ENCODE peak calls at places on chromosomes 13 and 19, in eight cellular contexts. One of them, this sample, is unnamed.

GRCh38 chr13:94435604-94436226 is 43.8 kb downstream of the DCT start:
- DNase-seq in hepatocyte: peak
- DNase-seq in cardiac muscle cell: peak
- DNase-seq in fibroblast of lung: peak
- DNase-seq in ascending aorta: no peak
- DNase-seq in BJ: peak
- DNase-seq in HFF-Myc: peak
- DNase-seq in cardiac fibroblast: peak
- DNase-seq in this sample: peak

GRCh38 chr13:82294226-82294625 is 1588.0 kb downstream of the SLITRK1 start:
- DNase-seq in hepatocyte: no peak
- DNase-seq in cardiac muscle cell: no peak
- DNase-seq in fibroblast of lung: no peak
- DNase-seq in ascending aorta: no peak
- DNase-seq in BJ: no peak
- DNase-seq in HFF-Myc: no peak
- DNase-seq in cardiac fibroblast: no peak
- DNase-seq in this sample: no peak

GRCh38 chr13:99464441-99464949 is 36.8 kb upstream of the TM9SF2 start:
- DNase-seq in hepatocyte: peak
- DNase-seq in cardiac muscle cell: no peak
- DNase-seq in fibroblast of lung: peak
- DNase-seq in ascending aorta: no peak
- DNase-seq in BJ: peak
- DNase-seq in HFF-Myc: peak
- DNase-seq in cardiac fibroblast: no peak
- DNase-seq in this sample: peak

GRCh38 chr19:10364644-10365043 is 15.7 kb downstream of the TYK2 start:
- DNase-seq in hepatocyte: no peak
- DNase-seq in cardiac muscle cell: no peak
- DNase-seq in fibroblast of lung: no peak
- DNase-seq in ascending aorta: no peak
- DNase-seq in BJ: no peak
- DNase-seq in HFF-Myc: no peak
- DNase-seq in cardiac fibroblast: no peak
- DNase-seq in this sample: no peak

GRCh38 chr13:34416833-34417425 is 525.1 kb upstream of the NBEA start:
- DNase-seq in hepatocyte: no peak
- DNase-seq in cardiac muscle cell: no peak
- DNase-seq in fibroblast of lung: peak
- DNase-seq in ascending aorta: no peak
- DNase-seq in BJ: no peak
- DNase-seq in HFF-Myc: peak
- DNase-seq in cardiac fibroblast: peak
- DNase-seq in this sample: peak

GRCh38 chr19:13334801-13335481 is 171.3 kb downstream of the CACNA1A start:
- DNase-seq in hepatocyte: no peak
- DNase-seq in cardiac muscle cell: no peak
- DNase-seq in fibroblast of lung: no peak
- DNase-seq in ascending aorta: no peak
- DNase-seq in BJ: no peak
- DNase-seq in HFF-Myc: no peak
- DNase-seq in cardiac fibroblast: no peak
- DNase-seq in this sample: no peak

GRCh38 chr19:4266253-4267000 is 12.6 kb upstream of the SHD start:
- DNase-seq in hepatocyte: no peak
- DNase-seq in cardiac muscle cell: no peak
- DNase-seq in fibroblast of lung: no peak
- DNase-seq in ascending aorta: no peak
- DNase-seq in BJ: no peak
- DNase-seq in HFF-Myc: no peak
- DNase-seq in cardiac fibroblast: no peak
- DNase-seq in this sample: no peak

GRCh38 chr19:55477905-55478304 is 1.5 kb downstream of the ZNF628 start:
- DNase-seq in hepatocyte: no peak
- DNase-seq in cardiac muscle cell: no peak
- DNase-seq in fibroblast of lung: no peak
- DNase-seq in ascending aorta: no peak
- DNase-seq in BJ: no peak
- DNase-seq in HFF-Myc: no peak
- DNase-seq in cardiac fibroblast: no peak
- DNase-seq in this sample: no peak

GRCh38 chr13:76885203-76886004 is 801 bp downstream of the KCTD12 start:
- DNase-seq in hepatocyte: peak
- DNase-seq in cardiac muscle cell: peak
- DNase-seq in fibroblast of lung: peak
- DNase-seq in ascending aorta: peak
- DNase-seq in BJ: no peak
- DNase-seq in HFF-Myc: peak
- DNase-seq in cardiac fibroblast: peak
- DNase-seq in this sample: peak

GRCh38 chr19:38556521-38557174 is 61.1 kb downstream of the MAP4K1 start:
- DNase-seq in hepatocyte: no peak
- DNase-seq in cardiac muscle cell: no peak
- DNase-seq in fibroblast of lung: no peak
- DNase-seq in ascending aorta: no peak
- DNase-seq in BJ: no peak
- DNase-seq in HFF-Myc: no peak
- DNase-seq in cardiac fibroblast: no peak
- DNase-seq in this sample: no peak

GRCh38 chr13:110801044-110801443 is 87.5 kb downstream of the ING1 start:
- DNase-seq in hepatocyte: no peak
- DNase-seq in cardiac muscle cell: no peak
- DNase-seq in fibroblast of lung: no peak
- DNase-seq in ascending aorta: no peak
- DNase-seq in BJ: no peak
- DNase-seq in HFF-Myc: no peak
- DNase-seq in cardiac fibroblast: no peak
- DNase-seq in this sample: no peak

GRCh38 chr19:38852231-38853044 is 2.7 kb upstream of the HNRNPL start:
- DNase-seq in hepatocyte: peak
- DNase-seq in cardiac muscle cell: no peak
- DNase-seq in fibroblast of lung: peak
- DNase-seq in ascending aorta: no peak
- DNase-seq in BJ: no peak
- DNase-seq in HFF-Myc: no peak
- DNase-seq in cardiac fibroblast: peak
- DNase-seq in this sample: peak

GRCh38 chr13:24041822-24042221 is 118.7 kb upstream of the SPATA13 start:
- DNase-seq in hepatocyte: no peak
- DNase-seq in cardiac muscle cell: no peak
- DNase-seq in fibroblast of lung: no peak
- DNase-seq in ascending aorta: no peak
- DNase-seq in BJ: no peak
- DNase-seq in HFF-Myc: no peak
- DNase-seq in cardiac fibroblast: no peak
- DNase-seq in this sample: no peak

DNA sequence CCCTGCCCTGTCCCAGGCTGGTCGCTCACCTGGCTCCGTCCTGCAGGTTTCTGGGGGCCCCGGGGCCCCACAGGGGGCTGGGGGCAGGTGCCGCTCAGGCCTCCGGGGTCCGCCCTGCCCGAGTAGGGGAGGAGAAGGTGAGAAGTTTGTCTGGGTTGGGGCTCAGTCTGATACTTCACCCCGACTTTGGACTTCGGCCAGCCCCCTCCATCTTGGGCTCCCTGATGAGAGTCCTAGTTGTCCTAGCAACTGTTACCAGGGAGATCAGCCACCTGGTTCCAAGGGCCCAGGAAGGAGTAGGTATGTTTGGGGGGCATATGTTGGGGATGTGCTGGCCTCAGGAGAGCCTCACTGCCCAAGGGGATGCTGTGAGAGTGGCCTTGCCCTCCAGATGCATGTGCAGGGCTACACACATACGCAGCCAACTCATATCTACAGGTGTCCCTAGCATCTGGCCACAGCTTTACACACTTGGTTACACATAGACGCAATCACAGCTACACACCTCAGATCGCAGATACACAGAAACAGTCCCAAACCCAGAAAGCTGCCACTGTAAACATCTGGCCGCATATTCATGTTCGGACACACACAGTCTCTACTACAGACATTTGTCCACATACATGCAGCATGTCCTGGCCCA is 3.4 kb downstream of the NUMBL start:
- DNase-seq in hepatocyte: no peak
- DNase-seq in cardiac muscle cell: no peak
- DNase-seq in fibroblast of lung: no peak
- DNase-seq in ascending aorta: no peak
- DNase-seq in BJ: no peak
- DNase-seq in HFF-Myc: no peak
- DNase-seq in cardiac fibroblast: no peak
- DNase-seq in this sample: no peak
- H3K4me3 ChIP-seq in hepatocyte: no peak
- H3K4me3 ChIP-seq in cardiac muscle cell: no peak
- H3K4me3 ChIP-seq in fibroblast of lung: peak
- H3K4me3 ChIP-seq in ascending aorta: no peak
- H3K4me3 ChIP-seq in BJ: no peak
- H3K4me3 ChIP-seq in HFF-Myc: no peak
- H3K4me3 ChIP-seq in cardiac fibroblast: no peak
- H3K4me3 ChIP-seq in this sample: peak

DNA sequence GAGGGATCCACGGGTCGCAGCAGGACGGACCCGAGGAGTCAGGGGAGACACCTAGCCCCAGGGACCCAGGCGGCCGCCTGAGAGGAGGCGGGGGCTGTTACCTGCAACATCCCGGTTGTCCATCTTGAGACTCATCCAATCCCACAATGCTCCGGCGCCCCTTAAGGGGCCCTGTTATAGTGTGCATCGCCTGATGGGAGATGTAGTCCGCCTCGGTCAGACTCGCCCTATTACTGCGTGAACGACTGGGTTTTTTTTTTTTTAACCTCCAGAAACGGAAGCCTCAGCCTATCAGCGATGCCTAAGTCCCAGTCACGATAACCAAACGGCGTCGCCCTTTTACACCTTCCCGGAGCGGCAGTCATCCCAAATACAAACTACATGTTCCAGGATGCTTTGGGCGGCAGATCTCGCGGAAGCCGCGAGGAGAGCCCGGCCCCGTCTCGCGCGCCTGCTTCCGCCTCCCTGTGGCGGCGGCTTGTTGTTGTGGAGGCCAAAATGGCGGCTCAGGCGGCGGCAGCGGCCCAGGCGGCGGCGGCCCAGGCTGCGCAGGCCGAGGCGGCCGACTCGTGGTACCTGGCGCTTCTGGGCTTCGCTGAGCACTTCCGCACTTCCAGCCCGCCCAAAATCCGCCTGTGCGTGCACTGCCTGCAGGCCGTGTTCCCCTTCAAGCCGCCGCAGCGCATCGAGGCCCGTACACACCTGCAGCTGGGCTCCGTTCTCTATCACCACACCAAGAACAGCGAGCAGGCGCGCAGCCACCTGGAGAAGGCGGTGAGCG is at the start of the genes MAU2 and SUGP1:
- DNase-seq in hepatocyte: peak
- DNase-seq in cardiac muscle cell: peak
- DNase-seq in fibroblast of lung: peak
- DNase-seq in ascending aorta: peak
- DNase-seq in BJ: peak
- DNase-seq in HFF-Myc: peak
- DNase-seq in cardiac fibroblast: peak
- DNase-seq in this sample: peak
- TF ChIP-seq CTCF in hepatocyte: peak
- TF ChIP-seq CTCF in cardiac muscle cell: peak
- TF ChIP-seq CTCF in fibroblast of lung: no peak
- TF ChIP-seq CTCF in ascending aorta: peak
- TF ChIP-seq CTCF in BJ: peak
- TF ChIP-seq CTCF in HFF-Myc: peak
- TF ChIP-seq CTCF in cardiac fibroblast: peak
- TF ChIP-seq CTCF in this sample: peak

DNA sequence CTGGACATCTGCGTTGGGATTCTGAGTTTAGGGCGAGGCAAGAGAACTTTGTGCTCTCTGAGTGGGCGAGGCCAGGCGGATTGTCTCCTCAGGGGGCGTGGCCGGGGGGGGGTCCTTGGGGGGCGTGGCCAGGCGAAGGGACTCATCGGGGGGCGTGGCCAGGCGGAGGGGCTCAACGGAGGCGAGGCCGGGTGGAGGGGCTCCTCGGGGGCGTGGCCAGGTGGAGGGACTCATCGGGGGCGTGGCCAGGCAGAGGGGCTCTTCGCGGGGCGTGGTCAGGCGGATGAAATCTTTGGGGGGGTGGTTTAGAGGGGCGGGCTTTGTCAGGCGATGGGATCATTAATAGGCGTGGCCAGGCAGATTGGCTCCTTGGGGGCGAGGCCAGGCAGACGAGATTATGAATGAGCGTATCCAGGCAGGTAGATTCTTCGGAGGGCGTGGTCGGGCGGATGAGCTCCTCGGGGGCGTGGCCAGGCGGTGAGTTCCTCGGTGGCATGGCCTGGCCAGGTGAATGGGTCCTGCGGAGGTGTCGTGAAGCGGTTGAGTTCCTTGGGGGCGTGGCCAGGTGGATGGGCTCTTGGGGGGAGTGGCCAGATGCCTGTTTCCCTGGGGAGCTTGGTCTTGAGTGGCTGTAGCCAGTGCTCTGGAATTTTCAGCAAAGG is 10.3 kb upstream of the CACNG7 start:
- DNase-seq in hepatocyte: no peak
- DNase-seq in cardiac muscle cell: no peak
- DNase-seq in fibroblast of lung: no peak
- DNase-seq in ascending aorta: no peak
- DNase-seq in BJ: no peak
- DNase-seq in HFF-Myc: no peak
- DNase-seq in cardiac fibroblast: no peak
- DNase-seq in this sample: no peak
- H3K4me3 ChIP-seq in hepatocyte: no peak
- H3K4me3 ChIP-seq in cardiac muscle cell: no peak
- H3K4me3 ChIP-seq in fibroblast of lung: no peak
- H3K4me3 ChIP-seq in ascending aorta: no peak
- H3K4me3 ChIP-seq in BJ: no peak
- H3K4me3 ChIP-seq in HFF-Myc: no peak
- H3K4me3 ChIP-seq in cardiac fibroblast: no peak
- H3K4me3 ChIP-seq in this sample: no peak

GRCh38 chr13:51816604-51817254 is 12.8 kb upstream of the DHRS12 start:
- DNase-seq in hepatocyte: no peak
- DNase-seq in cardiac muscle cell: no peak
- DNase-seq in fibroblast of lung: no peak
- DNase-seq in ascending aorta: no peak
- DNase-seq in BJ: no peak
- DNase-seq in HFF-Myc: no peak
- DNase-seq in cardiac fibroblast: no peak
- DNase-seq in this sample: no peak

GRCh38 chr13:51819544-51819943 is 15.6 kb upstream of the DHRS12 start:
- DNase-seq in hepatocyte: no peak
- DNase-seq in cardiac muscle cell: no peak
- DNase-seq in fibroblast of lung: no peak
- DNase-seq in ascending aorta: no peak
- DNase-seq in BJ: no peak
- DNase-seq in HFF-Myc: no peak
- DNase-seq in cardiac fibroblast: no peak
- DNase-seq in this sample: no peak

GRCh38 chr13:51817717-51818116 is 13.8 kb upstream of the DHRS12 start:
- DNase-seq in hepatocyte: no peak
- DNase-seq in cardiac muscle cell: no peak
- DNase-seq in fibroblast of lung: no peak
- DNase-seq in ascending aorta: no peak
- DNase-seq in BJ: no peak
- DNase-seq in HFF-Myc: no peak
- DNase-seq in cardiac fibroblast: no peak
- DNase-seq in this sample: no peak

GRCh38 chr13:51818771-51819511 is 15.0 kb upstream of the DHRS12 start:
- DNase-seq in hepatocyte: no peak
- DNase-seq in cardiac muscle cell: no peak
- DNase-seq in fibroblast of lung: peak
- DNase-seq in ascending aorta: no peak
- DNase-seq in BJ: no peak
- DNase-seq in HFF-Myc: no peak
- DNase-seq in cardiac fibroblast: peak
- DNase-seq in this sample: peak

GRCh38 chr13:51818276-51818675 is 14.3 kb upstream of the DHRS12 start:
- DNase-seq in hepatocyte: no peak
- DNase-seq in cardiac muscle cell: no peak
- DNase-seq in fibroblast of lung: no peak
- DNase-seq in ascending aorta: no peak
- DNase-seq in BJ: no peak
- DNase-seq in HFF-Myc: no peak
- DNase-seq in cardiac fibroblast: no peak
- DNase-seq in this sample: no peak
- TF ChIP-seq CTCF in hepatocyte: no peak
- TF ChIP-seq CTCF in cardiac muscle cell: no peak
- TF ChIP-seq CTCF in fibroblast of lung: no peak
- TF ChIP-seq CTCF in ascending aorta: no peak
- TF ChIP-seq CTCF in BJ: no peak
- TF ChIP-seq CTCF in HFF-Myc: no peak
- TF ChIP-seq CTCF in cardiac fibroblast: no peak
- TF ChIP-seq CTCF in this sample: no peak

This sample was measured in fibroblast of the aortic adventitia.